ENCODE peak calls at places on chromosome 3, in nine cellular contexts. W is ascending aorta; A is hepatocyte; M is thoracic aorta; L is uterus; H is cardiac muscle cell; O is tibial artery; I is CD8-positive, alpha-beta T cell; B is fibroblast of lung. U is an unnamed sample.

GRCh38 chr3:64105816-64106215 is 82.5 kb upstream of the PSMD6 start:
- DNase-seq in W (no peak), H (no peak), B (no peak), O (no peak), A (no peak), I (no peak), M (no peak), L (no peak), U (no peak)

GRCh38 chr3:177596822-177597271 is 399.6 kb upstream of the TBL1XR1 start:
- DNase-seq in I (no peak), H (peak; percentile 48), W (no peak), B (peak; percentile 67), L (no peak), A (no peak), M (no peak), O (no peak), U (no peak)

GRCh38 chr3:102068736-102069135 is 219.4 kb downstream of the NFKBIZ start:
- DNase-seq in W (no peak), H (no peak), B (no peak), I (no peak), L (no peak), O (no peak), M (no peak), A (no peak), U (no peak)

GRCh38 chr3:62676686-62677271 is 198.4 kb downstream of the CADPS start:
- DNase-seq in I (no peak), O (no peak), W (no peak), A (no peak), L (no peak), B (no peak), H (no peak), M (no peak), U (no peak)

GRCh38 chr3:37139567-37140052 is 34.8 kb downstream of the LRRFIP2 start:
- DNase-seq in A (peak; percentile 67), B (no peak), L (no peak), I (no peak), M (no peak), W (no peak), O (no peak), H (no peak), U (peak; percentile 61)

GRCh38 chr3:143956858-143957257 is 14.8 kb upstream of the DIPK2A start:
- DNase-seq in W (no peak), O (no peak), H (no peak), L (no peak), M (no peak), I (no peak), A (no peak), B (peak; percentile 31), U (no peak)

GRCh38 chr3:196287066-196287404 is 491 bp downstream of the PCYT1A start:
- DNase-seq in I (no peak), A (peak; percentile 51), O (peak; percentile 68), B (peak; percentile 29), H (peak; percentile 29), M (no peak), L (no peak), W (no peak), U (no peak)

GRCh38 chr3:178056868-178057267 is 479.4 kb upstream of the KCNMB2 start:
- DNase-seq in H (peak; percentile 50), B (no peak), M (no peak), I (no peak), A (no peak), W (no peak), O (no peak), L (no peak), U (no peak)

GRCh38 chr3:78427303-78427702 is 1340.5 kb downstream of the ROBO1 start:
- DNase-seq in O (no peak), W (no peak), M (no peak), H (peak; percentile 4), I (no peak), A (no peak), L (no peak), B (peak; percentile 24), U (no peak)

GRCh38 chr3:103904991-103905390 is 1461.7 kb upstream of the ALCAM start:
- DNase-seq in A (no peak), W (no peak), O (no peak), M (no peak), I (no peak), H (no peak), L (no peak), B (no peak), U (no peak)

GRCh38 chr3:110664148-110664547 is 407.5 kb upstream of the NECTIN3 start:
- DNase-seq in M (no peak), A (no peak), O (no peak), I (no peak), W (no peak), H (peak; percentile 7), L (no peak), B (peak; percentile 39), U (no peak)

GRCh38 chr3:34669490-34669889 is 871.1 kb downstream of the PDCD6IP start:
- DNase-seq in H (no peak), W (no peak), I (no peak), A (no peak), B (no peak), O (no peak), L (no peak), M (no peak), U (no peak)

GRCh38 chr3:30098206-30098605 is 508.2 kb upstream of the TGFBR2 start:
- DNase-seq in W (no peak), O (no peak), A (no peak), B (peak; percentile 71), L (no peak), M (no peak), H (no peak), I (no peak), U (no peak)

GRCh38 chr3:33942483-33943150 is 144.2 kb downstream of the PDCD6IP start:
- DNase-seq in A (no peak), M (no peak), O (no peak), H (no peak), W (no peak), L (no peak), B (peak; percentile 70), I (no peak), U (no peak)

GRCh38 chr3:126287536-126288181 is 69.5 kb downstream of the KLF15 start:
- DNase-seq in M (peak; percentile 24), L (peak; percentile 62), A (peak; percentile 80), B (peak; percentile 59), H (peak; percentile 77), W (peak; percentile 88), O (peak; percentile 90), I (no peak), U (no peak)

GRCh38 chr3:185041540-185041939 is 111.3 kb downstream of the C3orf70 start:
- DNase-seq in L (no peak), B (no peak), W (no peak), H (no peak), I (no peak), A (no peak), O (no peak), M (no peak), U (no peak)

GRCh38 chr3:53590606-53591005 is 96.2 kb downstream of the CACNA1D start:
- DNase-seq in B (no peak), W (no peak), H (no peak), L (no peak), I (no peak), O (no peak), M (no peak), A (no peak), U (no peak)

GRCh38 chr3:59189561-59190338 is 139.9 kb upstream of the CFAP20DC start:
- DNase-seq in L (no peak), A (peak; percentile 13), W (no peak), H (peak; percentile 2), O (no peak), B (no peak), I (no peak), M (no peak), U (peak; percentile 43)

GRCh38 chr3:190024912-190025311 is 95.8 kb downstream of the P3H2 start:
- DNase-seq in O (no peak), B (peak; percentile 81), I (no peak), H (peak; percentile 50), M (no peak), L (no peak), A (no peak), W (no peak), U (no peak)

GRCh38 chr3:187952849-187953248 is 201.1 kb upstream of the LPP start:
- DNase-seq in I (no peak), A (no peak), L (no peak), M (no peak), H (no peak), B (peak; percentile 32), W (no peak), O (no peak), U (no peak)
- TF ChIP-seq CTCF in I (no peak), A (no peak), L (no peak), M (no peak), H (no peak), B (no peak), W (no peak), O (no peak), U (no peak)

DNA sequence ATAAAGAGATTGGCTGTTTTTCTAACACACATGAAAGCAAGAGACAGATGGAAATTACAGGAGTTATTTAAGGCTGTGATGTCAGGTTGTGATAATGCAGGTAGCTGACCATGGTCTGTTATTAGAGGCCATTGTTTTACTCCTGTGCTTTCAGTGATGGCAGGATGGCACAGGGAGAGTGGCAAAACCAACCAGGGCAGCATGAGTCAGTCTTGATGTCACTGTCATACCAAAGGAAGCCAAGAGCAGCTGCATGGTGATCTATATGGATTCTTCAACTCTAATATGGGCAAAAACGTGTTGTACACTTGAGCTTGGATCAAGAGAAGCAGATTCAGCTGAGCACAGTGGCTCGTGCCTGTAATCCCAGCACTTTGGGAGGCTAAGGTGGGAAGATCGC is 91.8 kb upstream of the LMOD3 start:
- DNase-seq in O (no peak), W (no peak), L (no peak), H (no peak), M (no peak), I (no peak), B (no peak), A (no peak), U (no peak)
- H3K36me3 ChIP-seq in O (no peaks in the 10 kb centered on the region), W (peaks cover 4% of the 10 kb centered on the region), L (no peaks in the 10 kb centered on the region), H (peaks cover 49% of the 10 kb centered on the region), M (peaks cover 2% of the 10 kb centered on the region), I (no peaks in the 10 kb centered on the region), B (no peaks in the 10 kb centered on the region), A (no peaks in the 10 kb centered on the region), U (no peaks in the 10 kb centered on the region)

DNA sequence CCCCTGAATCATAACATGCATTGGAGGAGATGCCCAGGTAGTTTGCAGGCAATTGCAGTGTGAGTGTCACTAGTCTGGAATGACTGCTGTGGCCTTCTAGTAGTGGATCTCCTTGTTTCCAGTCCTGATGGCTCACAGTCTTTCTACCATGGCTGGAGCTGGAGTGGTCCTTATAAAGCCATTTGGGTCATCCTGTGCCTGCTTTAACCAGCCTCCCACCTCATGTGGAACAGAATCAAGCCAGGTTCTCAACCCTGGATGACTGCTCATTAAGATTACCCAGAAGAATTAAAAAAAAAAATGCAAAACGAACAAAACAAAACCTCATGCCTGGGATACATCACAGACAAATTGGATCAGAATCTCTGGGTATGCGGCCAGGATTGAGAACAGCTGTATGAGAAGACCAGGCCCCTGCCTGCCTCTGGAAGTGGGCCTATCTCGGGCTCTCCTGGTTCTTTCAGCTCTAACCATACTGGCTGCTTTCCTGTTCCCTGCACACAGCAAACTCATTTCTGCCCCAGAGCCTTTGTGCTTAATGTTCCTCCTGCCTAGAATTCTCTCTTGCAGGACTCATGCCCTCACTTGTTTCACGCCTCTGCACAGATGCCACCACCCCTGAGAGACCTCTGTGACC is 96.4 kb downstream of the ITPR1 start:
- DNase-seq in O (no peak), B (no peak), H (no peak), L (peak; percentile 52), I (no peak), A (no peak), W (no peak), M (no peak), U (no peak)
- H3K4me3 ChIP-seq in O (no peak overlapping the region), B (no peak overlapping the region), H (no peak overlapping the region), L (no peak overlapping the region), I (no peak overlapping the region), A (no peak overlapping the region), W (no peak overlapping the region), M (no peak overlapping the region), U (no peak overlapping the region)

GRCh38 chr3:105836533-105836932 is 32.3 kb downstream of the CBLB start:
- DNase-seq in M (no peak), I (no peak), W (no peak), A (no peak), L (no peak), O (no peak), B (peak; percentile 96), H (peak; percentile 89), U (no peak)
- TF ChIP-seq CTCF in M (no peak), I (no peak), W (no peak), A (no peak), L (no peak), O (no peak), B (no peak), H (no peak), U (no peak)

U was measured in Caco-2.